ENCODE peak calls at places on chromosome 15, in five cellular contexts. A is AG10803, P is GM23248, M is fibroblast of lung, J is heart right ventricle. R is an unnamed sample.
A peak's percentile ranks its signal among the peaks of the same experiment; 100 is the strongest.

GRCh38 chr15:62035256-62035908 is 24.9 kb downstream of the VPS13C start:
- DNase-seq in A (peak; percentile 80), P (peak; percentile 76), J (no peak), M (peak; percentile 55), R (peak; percentile 54)

GRCh38 chr15:43896543-43896942 is 69.7 kb downstream of the WDR76 start:
- DNase-seq in M (no peak), P (no peak), A (no peak), J (no peak), R (no peak)

GRCh38 chr15:63369766-63370165 is 11.9 kb downstream of the CA12 start:
- DNase-seq in P (peak; percentile 61), A (peak; percentile 47), J (no peak), M (no peak), R (peak; percentile 40)

GRCh38 chr15:81372571-81372970 is 1.4 kb downstream of the TMC3 start:
- DNase-seq in M (no peak), J (no peak), P (no peak), A (no peak), R (no peak)

GRCh38 chr15:94793641-94794040 is 562.3 kb downstream of the MCTP2 start:
- DNase-seq in A (no peak), J (no peak), P (no peak), M (peak; percentile 78), R (no peak)

GRCh38 chr15:82159922-82160321 is 102.6 kb downstream of the EFL1 start:
- DNase-seq in M (peak; percentile 95), J (no peak), P (peak; percentile 99), A (peak; percentile 98), R (peak; percentile 73)

GRCh38 chr15:69491051-69491505 is 38.5 kb downstream of the RPLP1 start:
- DNase-seq in A (peak; percentile 66), P (peak; percentile 43), M (peak; percentile 22), J (no peak), R (no peak)

GRCh38 chr15:56805466-56806146 is 72.3 kb upstream of the ZNF280D start:
- DNase-seq in P (peak; percentile 95), A (peak; percentile 80), J (peak; percentile 18), M (peak; percentile 82), R (peak; percentile 84)

GRCh38 chr15:90037961-90038633 is 37.0 kb downstream of the ZNF710 start:
- DNase-seq in M (peak; percentile 28), P (peak; percentile 62), A (no peak), J (no peak), R (peak; percentile 11)

GRCh38 chr15:95284933-95285401 is 1045.5 kb upstream of the NR2F2 start:
- DNase-seq in A (peak; percentile 90), P (peak; percentile 48), J (no peak), M (peak; percentile 89), R (peak; percentile 62)

GRCh38 chr15:35705030-35705884 is 159.3 kb upstream of the DPH6 start:
- DNase-seq in J (no peak), M (no peak), A (no peak), P (no peak), R (no peak)

GRCh38 chr15:99618941-99619411 is 53.2 kb downstream of the MEF2A start:
- DNase-seq in A (peak; percentile 49), J (no peak), M (peak; percentile 41), P (peak; percentile 53), R (no peak)

GRCh38 chr15:25838871-25839195 is 24.3 kb downstream of the ATP10A start:
- DNase-seq in M (no peak), P (no peak), J (no peak), A (no peak), R (no peak)

GRCh38 chr15:81279621-81280051 is 44.3 kb downstream of the STARD5 start:
- DNase-seq in J (no peak), A (peak; percentile 43), P (no peak), M (no peak), R (peak; percentile 19)

GRCh38 chr15:83365370-83365938 is 81.0 kb upstream of the BNC1 start:
- DNase-seq in J (peak; percentile 9), A (peak; percentile 95), M (peak; percentile 81), P (peak; percentile 84), R (peak; percentile 85)

GRCh38 chr15:90564109-90564508 is 34.4 kb downstream of the CRTC3 start:
- DNase-seq in P (no peak), J (no peak), A (no peak), M (no peak), R (no peak)

GRCh38 chr15:52797625-52798501 is 7.7 kb upstream of the ONECUT1 start:
- DNase-seq in M (no peak), J (no peak), P (no peak), A (no peak), R (no peak)

GRCh38 chr15:31270767-31271166 is 55.9 kb upstream of the KLF13 start:
- DNase-seq in A (no peak), P (no peak), M (no peak), J (peak; percentile 3), R (no peak)

GRCh38 chr15:42955518-42955917 is 34.9 kb upstream of the TTBK2 start:
- DNase-seq in J (no peak), A (peak; percentile 84), P (peak; percentile 80), M (no peak), R (peak; percentile 51)

GRCh38 chr15:70266412-70267089 is 168.8 kb upstream of the TLE3 start:
- DNase-seq in A (peak; percentile 12), J (peak; percentile 74), M (peak; percentile 79), P (no peak), R (no peak)

GRCh38 chr15:89023311-89023961 is 64.8 kb upstream of the ABHD2 start:
- DNase-seq in J (no peak), M (no peak), A (no peak), P (peak; percentile 84), R (no peak)

GRCh38 chr15:58111718-58112104 is 26.5 kb upstream of the AQP9 start:
- DNase-seq in J (no peak), A (no peak), M (no peak), P (no peak), R (no peak)

GRCh38 chr15:26460165-26460564 is 312.7 kb downstream of the GABRB3 start:
- DNase-seq in P (no peak), A (no peak), J (no peak), M (no peak), R (no peak)

GRCh38 chr15:51830279-51830806 is 890 bp downstream of the TMOD3 start:
- DNase-seq in M (peak; percentile 80), J (peak; percentile 52), P (no peak), A (peak; percentile 42), R (peak; percentile 71)

GRCh38 chr15:62125763-62126162 is 39.3 kb downstream of the C2CD4B start:
- DNase-seq in A (peak; percentile 46), J (peak; percentile 38), M (peak; percentile 53), P (peak; percentile 58), R (peak; percentile 42)

GRCh38 chr15:87155771-87156170 is 1076.1 kb downstream of the AGBL1 start:
- DNase-seq in A (peak; percentile 16), M (no peak), P (no peak), J (no peak), R (no peak)

GRCh38 chr15:51093865-51094605 is 671 bp downstream of the TNFAIP8L3 start:
- DNase-seq in P (peak; percentile 61), M (peak; percentile 45), J (no peak), A (peak; percentile 32), R (peak; percentile 50)

GRCh38 chr15:84112025-84112424 is 123.5 kb upstream of the GOLGA6L4 start:
- DNase-seq in P (no peak), M (peak; percentile 22), A (no peak), J (no peak), R (peak; percentile 4)

DNA sequence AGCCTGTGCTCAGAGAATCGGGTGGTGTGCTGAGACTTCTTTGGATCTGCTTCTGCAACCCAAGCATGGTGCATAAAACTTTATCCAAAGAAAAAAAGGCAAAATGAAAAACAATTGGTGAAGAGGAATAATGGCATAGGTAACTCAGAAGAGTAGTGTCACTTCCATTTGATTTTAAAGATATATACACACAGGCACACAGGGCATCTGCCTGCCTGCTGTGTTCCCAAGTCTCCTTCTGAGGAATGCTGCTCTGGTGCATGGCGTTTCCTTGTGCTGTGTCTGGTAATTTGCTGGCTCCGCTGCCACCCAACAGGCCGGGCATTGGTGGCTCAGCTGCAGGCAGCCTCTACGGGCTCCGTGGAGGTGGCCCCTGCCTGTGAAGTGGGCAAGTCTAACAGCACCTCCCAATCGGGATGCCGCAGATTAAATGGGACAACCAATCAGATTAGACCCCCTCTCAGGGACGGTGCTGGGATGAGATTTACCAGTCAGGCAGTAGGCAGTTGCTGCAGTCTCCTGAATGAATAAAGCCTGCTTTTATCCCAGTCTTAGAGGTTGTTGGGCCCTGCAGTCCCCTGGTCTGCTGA is 253.6 kb upstream of the RASGRP1 start:
- DNase-seq in A (no peak), P (no peak), J (no peak), M (no peak), R (no peak)
- H3K4me3 ChIP-seq in A (no peak overlapping the region), P (no peak overlapping the region), J (no peak overlapping the region), M (no peak overlapping the region), R (no peak overlapping the region)

DNA sequence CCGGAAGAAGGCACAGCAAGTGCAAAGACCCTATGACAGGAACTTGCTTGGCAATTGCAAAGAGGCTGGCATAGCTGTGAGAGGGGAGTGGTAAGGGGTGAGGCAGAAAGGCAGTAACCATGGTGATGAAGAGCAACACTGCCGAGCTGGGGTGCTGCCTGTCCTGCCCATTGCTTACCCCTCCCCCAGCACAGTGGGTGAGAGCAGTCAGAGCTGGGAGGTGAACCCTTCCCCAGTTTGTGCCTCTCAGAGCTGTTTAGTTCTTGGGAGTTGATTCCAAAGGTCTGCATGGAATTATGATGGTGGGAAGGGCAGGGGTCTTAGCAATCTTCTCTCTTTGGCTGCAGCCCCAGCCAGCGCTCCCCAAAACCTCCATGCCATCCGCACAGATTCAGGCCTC is 8.9 kb downstream of the TYRO3 start:
- DNase-seq in M (no peak), J (no peak), A (no peak), P (no peak), R (no peak)
- H3K4me3 ChIP-seq in M (no peak overlapping the region), J (no peak overlapping the region), A (no peak overlapping the region), P (no peak overlapping the region), R (no peak overlapping the region)

DNA sequence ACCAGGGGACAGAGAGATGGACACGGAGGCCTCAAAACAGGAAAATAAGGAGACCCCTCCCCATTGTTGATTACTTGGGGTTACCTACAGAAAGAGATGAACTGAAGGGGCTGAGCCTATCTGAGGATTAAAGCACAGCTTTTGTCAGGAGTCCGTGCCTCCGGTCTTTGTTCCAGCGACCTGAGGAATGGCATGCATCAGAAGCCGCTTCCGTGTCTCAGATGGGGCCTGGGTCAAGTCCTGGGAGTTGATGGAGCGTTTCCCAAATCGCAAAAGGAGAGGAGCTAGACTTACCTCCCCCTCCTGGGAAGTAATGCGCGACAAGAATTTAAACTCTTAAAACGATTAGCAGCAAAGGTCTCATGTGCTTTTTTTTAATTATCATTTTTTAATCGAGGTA is 1.0 kb upstream of the ALDH1A3 start:
- DNase-seq in A (no peak), J (no peak), M (no peak), P (no peak), R (no peak)
- H3K4me3 ChIP-seq in A (no peak overlapping the region), J (peak overlapping the region; percentile 53), M (no peak overlapping the region), P (peak overlapping the region; percentile 68), R (peak overlapping the region; percentile 71)

DNA sequence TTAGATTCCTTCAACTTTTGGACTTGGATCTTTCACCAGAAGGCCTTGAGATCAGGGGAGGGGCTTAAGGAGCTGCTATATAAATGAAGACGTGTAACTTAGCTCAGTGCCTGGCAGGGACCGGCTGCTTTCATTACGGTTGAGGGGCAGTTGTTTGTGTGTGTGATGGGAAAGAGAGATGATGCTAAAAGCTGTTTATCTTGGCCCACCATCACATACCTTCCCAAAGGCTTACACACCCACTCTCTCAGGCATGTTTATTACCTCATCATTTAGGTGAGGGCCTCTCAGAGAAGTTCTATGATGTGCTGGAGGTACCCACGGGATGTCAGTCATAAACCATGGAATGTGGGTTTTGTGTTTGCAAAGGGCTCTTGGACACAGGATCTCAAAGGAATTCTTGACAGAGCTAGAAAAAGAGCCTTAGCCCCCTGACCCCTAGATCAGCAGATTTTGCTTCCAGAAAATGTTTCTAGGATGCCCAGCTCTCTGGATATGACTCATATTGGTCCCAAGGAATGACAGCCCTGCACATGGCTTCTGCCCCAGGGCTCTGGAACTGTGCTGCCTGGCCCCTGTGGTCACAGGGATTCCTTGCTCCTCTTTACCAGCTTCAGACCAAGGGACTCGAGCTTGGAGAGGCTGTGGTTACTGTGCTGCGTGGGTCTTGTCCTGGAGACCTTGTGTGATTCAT is 15.9 kb upstream of the SMAD3 start:
- DNase-seq in P (peak; percentile 84), J (no peak), A (peak; percentile 80), M (no peak), R (peak; percentile 83)
- H3K4me3 ChIP-seq in P (no peak overlapping the region), J (no peak overlapping the region), A (no peak overlapping the region), M (no peak overlapping the region), R (peak overlapping the region; percentile 36)